ENCODE peak calls at places on chromosomes 16 and 17, in four cellular contexts. Y, U, I and J are unnamed samples.

GRCh38 chr16:50839920-50840729 is 98.2 kb downstream of the CYLD start:
- DNase-seq in Y (no peak), U (no peak), I (no peak), J (no peak)

GRCh38 chr16:57252148-57252721 is 7.2 kb downstream of the ARL2BP start:
- DNase-seq in Y (no peak), I (no peak), U (no peak), J (no peak)

GRCh38 chr17:35930211-35931065 is at the start of gene RDM1:
- DNase-seq in U (peak), Y (peak), I (peak), J (peak)

GRCh38 chr16:23975293-23975692 is 139.5 kb downstream of the PRKCB start:
- DNase-seq in I (no peak), U (no peak), Y (no peak), J (no peak)

GRCh38 chr16:84198401-84198800 is 7.4 kb downstream of the ADAD2 start:
- DNase-seq in I (no peak), Y (no peak), U (peak), J (peak)

GRCh38 chr16:11632455-11632921 is 35.8 kb upstream of the SNN start:
- DNase-seq in Y (no peak), I (no peak), U (peak), J (peak)

GRCh38 chr16:27103954-27104353 is 37.2 kb downstream of the C16orf82 start:
- DNase-seq in U (no peak), Y (no peak), I (no peak), J (no peak)

GRCh38 chr17:50274142-50274944 is at the start of gene TMEM92:
- DNase-seq in U (no peak), Y (no peak), I (no peak), J (no peak)

GRCh38 chr16:13923703-13924298 is 3.8 kb downstream of the ERCC4 start:
- DNase-seq in U (peak), Y (no peak), I (peak), J (peak)

GRCh38 chr16:30186444-30186781 is 3.0 kb downstream of the CORO1A start:
- DNase-seq in I (no peak), U (no peak), Y (no peak), J (no peak)

GRCh38 chr17:81667754-81668153 is 1.2 kb downstream of the CCDC137 start:
- DNase-seq in I (no peak), U (no peak), Y (no peak), J (peak)

GRCh38 chr17:55513885-55514590 is 2.8 kb upstream of the SMIM36 start:
- DNase-seq in I (peak), U (peak), Y (peak), J (peak)

GRCh38 chr17:50149425-50150353 is 788 bp downstream of the PPP1R9B start:
- DNase-seq in Y (peak), U (peak), I (peak), J (peak)

GRCh38 chr17:73278465-73279453 is 17.1 kb upstream of the CPSF4L start:
- DNase-seq in I (no peak), U (peak), Y (no peak), J (peak)

GRCh38 chr16:85451646-85452363 is 161.3 kb upstream of the GSE1 start:
- DNase-seq in Y (no peak), I (no peak), U (no peak), J (no peak)

GRCh38 chr17:64183815-64184397 is 54.0 kb upstream of the ERN1 start:
- DNase-seq in U (no peak), Y (no peak), I (no peak), J (peak)

GRCh38 chr17:74964988-74965622 is 7.5 kb downstream of the HID1 start:
- DNase-seq in U (no peak), Y (no peak), I (no peak), J (no peak)

GRCh38 chr16:54511181-54511731 is 224.7 kb upstream of the IRX3 start:
- DNase-seq in U (peak), Y (no peak), I (no peak), J (peak)

GRCh38 chr17:14019186-14019956 is 49.9 kb upstream of the COX10 start:
- DNase-seq in I (no peak), Y (no peak), U (peak), J (peak)

GRCh38 chr16:46972971-46973456 is 460 bp downstream of the DNAJA2 start:
- DNase-seq in U (no peak), Y (peak), I (peak), J (peak)

GRCh38 chr17:18039535-18040286 is 503 bp downstream of the GID4 start:
- DNase-seq in Y (no peak), I (no peak), U (no peak), J (peak)